ENCODE peak calls at places on chromosome 16, in eight cellular contexts. L is AG04450, Z is body of pancreas, E is neural progenitor cell, O is epithelial cell of proximal tubule, D is heart left ventricle, M is cardiac muscle cell, K is thoracic aorta. A is an unnamed sample.
A peak's percentile ranks its signal among the peaks of the same experiment; 100 is the strongest.

GRCh38 chr16:82936941-82937551 is 310.3 kb downstream of the CDH13 start:
- DNase-seq in O (peak; percentile 15), Z (no peak), L (peak; percentile 46), D (no peak), E (no peak), K (no peak), M (no peak), A (peak; percentile 11)

GRCh38 chr16:66326995-66327513 is 39.4 kb upstream of the CDH5 start:
- DNase-seq in L (no peak), Z (peak; percentile 51), O (no peak), D (no peak), M (no peak), E (no peak), K (no peak), A (no peak)

GRCh38 chr16:3076577-3076976 is 11.1 kb downstream of the IL32 start:
- DNase-seq in Z (no peak), D (no peak), L (no peak), E (no peak), O (no peak), K (no peak), M (no peak), A (no peak)

GRCh38 chr16:20918486-20919239 is 18.1 kb downstream of the LYRM1 start:
- DNase-seq in K (no peak), Z (no peak), L (no peak), E (no peak), D (peak; percentile 65), O (no peak), M (no peak), A (no peak)

GRCh38 chr16:69367980-69368379 is 16.4 kb upstream of the TMED6 start:
- DNase-seq in D (no peak), L (no peak), K (no peak), O (no peak), M (no peak), Z (no peak), E (no peak), A (no peak)

GRCh38 chr16:3771513-3771912 is 54.2 kb upstream of the TRAP1 start:
- DNase-seq in L (no peak), E (no peak), O (no peak), K (no peak), Z (no peak), M (no peak), D (no peak), A (no peak)

GRCh38 chr16:57627184-57627871 is 1.1 kb upstream of the ADGRG1 start:
- DNase-seq in O (peak; percentile 83), L (no peak), M (peak; percentile 52), D (no peak), K (no peak), Z (no peak), E (peak; percentile 75), A (peak; percentile 25)

GRCh38 chr16:55668337-55669281 is 12.8 kb downstream of the SLC6A2 start:
- DNase-seq in Z (no peak), K (no peak), O (no peak), D (no peak), E (no peak), L (no peak), M (no peak), A (peak; percentile 51)

DNA sequence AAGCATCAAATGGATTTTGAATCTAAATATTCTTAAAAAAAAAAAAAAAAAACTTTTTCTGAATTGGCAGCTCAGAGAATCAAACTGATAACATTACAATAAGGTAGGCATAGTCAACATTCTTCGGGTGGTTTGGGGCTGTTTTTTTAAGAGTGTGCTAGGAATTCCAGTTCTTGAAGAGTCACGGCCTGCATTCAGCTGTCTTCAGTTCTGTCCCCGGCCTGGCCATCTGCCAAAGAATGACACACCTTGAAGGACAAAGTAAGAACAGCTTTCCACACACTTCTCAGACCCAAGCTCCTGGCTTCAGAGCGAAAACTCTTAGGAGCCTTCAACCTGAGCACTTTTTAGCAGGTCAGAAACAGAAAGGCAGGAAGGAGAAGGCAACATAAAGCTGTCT is 524.2 kb upstream of the ZFHX3 start:
- DNase-seq in K (no peak), L (no peak), D (peak; percentile 39), Z (peak; percentile 48), M (peak; percentile 96), E (peak; percentile 62), O (no peak), A (no peak)
- H3K4me3 ChIP-seq in K (no peak overlapping the region), L (no peak overlapping the region), D (no peak overlapping the region), Z (no peak overlapping the region), M (no peak overlapping the region), E (no peak overlapping the region), O (no peak overlapping the region), A (no peak overlapping the region)

GRCh38 chr16:35239561-35239960 is 1780.1 kb downstream of the TP53TG3F start:
- DNase-seq in O (no peak), M (no peak), D (no peak), L (no peak), E (no peak), Z (no peak), K (no peak), A (no peak)
- TF ChIP-seq CTCF in O (no peak), M (no peak), D (no peak), L (no peak), E (no peak), Z (no peak), K (no peak), A (no peak)

GRCh38 chr16:70687172-70687531 is 1.3 kb upstream of the MTSS2 start:
- DNase-seq in K (no peak), Z (no peak), M (no peak), D (no peak), L (no peak), O (no peak), E (no peak), A (no peak)
- H3K4me3 ChIP-seq in K (no peak overlapping the region), Z (no peak overlapping the region), M (no peak overlapping the region), D (no peak overlapping the region), L (no peak overlapping the region), O (no peak overlapping the region), E (no peak overlapping the region), A (no peak overlapping the region)

GRCh38 chr16:50329446-50330189 is 39.2 kb downstream of the BRD7 start:
- DNase-seq in O (no peak), L (no peak), E (no peak), Z (no peak), D (no peak), M (no peak), K (no peak), A (no peak)

GRCh38 chr16:50326264-50326663 is 42.5 kb downstream of the BRD7 start:
- DNase-seq in D (no peak), K (no peak), E (no peak), M (no peak), O (no peak), L (no peak), Z (no peak), A (no peak)

GRCh38 chr16:50323335-50324011 is 45.3 kb downstream of the BRD7 start:
- DNase-seq in O (no peak), M (no peak), E (no peak), Z (no peak), D (no peak), L (no peak), K (no peak), A (peak; percentile 21)

GRCh38 chr16:50324345-50324744 is 44.4 kb downstream of the BRD7 start:
- DNase-seq in Z (no peak), L (no peak), M (no peak), O (no peak), E (no peak), D (no peak), K (no peak), A (no peak)

DNA sequence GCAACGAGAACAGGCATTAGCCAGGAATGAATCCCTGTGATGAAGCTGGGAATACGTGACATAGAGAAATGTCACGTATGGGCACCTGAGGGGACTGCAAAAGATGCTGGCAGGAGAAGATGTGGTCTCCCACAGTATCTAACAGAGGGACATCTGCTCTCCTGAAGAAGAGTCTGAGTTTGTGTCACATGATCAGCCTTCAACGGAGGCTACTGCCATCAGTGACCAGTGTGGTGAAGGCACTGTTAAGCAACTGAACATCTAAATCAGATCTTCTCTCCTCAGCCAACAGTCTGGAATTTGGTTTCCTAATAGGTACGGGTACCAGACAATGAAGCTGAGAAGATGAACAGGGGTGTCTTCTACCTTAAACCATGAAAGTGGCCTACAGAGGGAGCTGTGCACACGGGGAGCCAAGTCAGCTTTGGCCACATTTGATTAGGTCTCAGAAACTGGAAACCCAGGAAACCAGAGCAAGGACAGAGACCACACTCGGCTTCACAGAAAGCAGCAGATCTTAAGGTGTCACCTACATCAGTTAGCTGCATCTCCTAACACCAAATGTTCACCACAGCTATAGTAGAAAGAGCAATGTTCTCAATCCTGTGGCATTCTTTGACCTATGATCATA is 41.8 kb downstream of the BRD7 start:
- DNase-seq in E (peak; percentile 68), O (no peak), L (no peak), M (peak; percentile 48), Z (no peak), K (no peak), D (no peak), A (no peak)
- TF ChIP-seq CTCF in E (peak; percentile 65), O (peak; percentile 64), L (peak; percentile 58), M (peak; percentile 54), Z (peak; percentile 21), K (peak; percentile 58), D (peak; percentile 44), A (peak; percentile 67)

GRCh38 chr16:31216116-31216469 is 842 bp downstream of the PYDC1 start:
- DNase-seq in K (no peak), D (no peak), O (no peak), L (no peak), Z (no peak), E (no peak), M (no peak), A (no peak)
- H3K4me3 ChIP-seq in K (peak overlapping the region; percentile 73), D (peak overlapping the region; percentile 52), O (no peak overlapping the region), L (no peak overlapping the region), Z (no peak overlapping the region), E (peak overlapping the region; percentile 51), M (peak overlapping the region; percentile 40), A (no peak overlapping the region)

GRCh38 chr16:86240716-86241363 is 269.5 kb upstream of the FOXF1 start:
- DNase-seq in D (no peak), O (no peak), L (no peak), E (no peak), Z (no peak), M (no peak), K (no peak), A (no peak)

GRCh38 chr16:86241681-86242080 is 268.6 kb upstream of the FOXF1 start:
- DNase-seq in M (no peak), K (no peak), D (no peak), L (no peak), O (no peak), E (no peak), Z (no peak), A (no peak)

GRCh38 chr16:86243123-86243473 is 267.2 kb upstream of the FOXF1 start:
- DNase-seq in O (no peak), Z (no peak), K (no peak), E (no peak), M (no peak), D (no peak), L (no peak), A (no peak)

GRCh38 chr16:86243571-86244154 is 266.7 kb upstream of the FOXF1 start:
- DNase-seq in L (no peak), O (no peak), K (no peak), M (no peak), D (no peak), Z (peak; percentile 3), E (no peak), A (no peak)

GRCh38 chr16:86242244-86243122 is 267.8 kb upstream of the FOXF1 start:
- DNase-seq in E (no peak), M (no peak), Z (peak; percentile 2), L (no peak), O (no peak), K (no peak), D (no peak), A (no peak)
- TF ChIP-seq CTCF in E (no peak), M (no peak), Z (no peak), L (no peak), O (no peak), K (no peak), D (no peak), A (no peak)

A was measured in HFF-Myc.